ENCODE peak calls at places on chromosomes 12 and 14, in five cellular contexts. One of them, this sample, is unnamed. For H3K4me1, the result is how much of the 10 kb centered on the place peaks cover.

GRCh38 chr12:109131522-109132050 is 15.2 kb downstream of the ACACB start:
- DNase-seq in left ventricle myocardium inferior: peak
- DNase-seq in CD8-positive, alpha-beta T cell: no peak
- DNase-seq in endodermal cell: no peak
- DNase-seq in breast epithelium: no peak
- DNase-seq in this sample: no peak

GRCh38 chr12:117607778-117608177 is 246.4 kb upstream of the NOS1 start:
- DNase-seq in left ventricle myocardium inferior: no peak
- DNase-seq in CD8-positive, alpha-beta T cell: no peak
- DNase-seq in endodermal cell: no peak
- DNase-seq in breast epithelium: no peak
- DNase-seq in this sample: no peak

GRCh38 chr12:131444220-131445164 is 266.4 kb upstream of the SFSWAP start:
- DNase-seq in left ventricle myocardium inferior: no peak
- DNase-seq in CD8-positive, alpha-beta T cell: peak
- DNase-seq in endodermal cell: peak
- DNase-seq in breast epithelium: no peak
- DNase-seq in this sample: no peak

GRCh38 chr12:79046021-79046420 is 181.4 kb downstream of the SYT1 start:
- DNase-seq in left ventricle myocardium inferior: no peak
- DNase-seq in CD8-positive, alpha-beta T cell: no peak
- DNase-seq in endodermal cell: no peak
- DNase-seq in breast epithelium: no peak
- DNase-seq in this sample: no peak

GRCh38 chr12:26732010-26732908 is 100.7 kb downstream of the ITPR2 start:
- DNase-seq in left ventricle myocardium inferior: no peak
- DNase-seq in CD8-positive, alpha-beta T cell: no peak
- DNase-seq in endodermal cell: no peak
- DNase-seq in breast epithelium: no peak
- DNase-seq in this sample: no peak

GRCh38 chr12:71439613-71440392 is at the start of gene LGR5:
- DNase-seq in left ventricle myocardium inferior: peak
- DNase-seq in CD8-positive, alpha-beta T cell: no peak
- DNase-seq in endodermal cell: peak
- DNase-seq in breast epithelium: no peak
- DNase-seq in this sample: no peak

GRCh38 chr12:106720696-106721095 is 53.8 kb upstream of the RIC8B start:
- DNase-seq in left ventricle myocardium inferior: no peak
- DNase-seq in CD8-positive, alpha-beta T cell: no peak
- DNase-seq in endodermal cell: no peak
- DNase-seq in breast epithelium: no peak
- DNase-seq in this sample: no peak

GRCh38 chr14:73795974-73796373 is 55.7 kb upstream of the PTGR2 start:
- DNase-seq in left ventricle myocardium inferior: no peak
- DNase-seq in CD8-positive, alpha-beta T cell: no peak
- DNase-seq in endodermal cell: no peak
- DNase-seq in breast epithelium: no peak
- DNase-seq in this sample: no peak

GRCh38 chr14:93299831-93300230 is 33.0 kb downstream of the BTBD7 start:
- DNase-seq in left ventricle myocardium inferior: no peak
- DNase-seq in CD8-positive, alpha-beta T cell: no peak
- DNase-seq in endodermal cell: no peak
- DNase-seq in breast epithelium: no peak
- DNase-seq in this sample: no peak

GRCh38 chr14:83712730-83713129 is 1817.2 kb upstream of the FLRT2 start:
- DNase-seq in left ventricle myocardium inferior: no peak
- DNase-seq in CD8-positive, alpha-beta T cell: no peak
- DNase-seq in endodermal cell: no peak
- DNase-seq in breast epithelium: no peak
- DNase-seq in this sample: no peak

GRCh38 chr12:128388461-128388921 is 121.5 kb downstream of the TMEM132C start:
- DNase-seq in left ventricle myocardium inferior: peak
- DNase-seq in CD8-positive, alpha-beta T cell: no peak
- DNase-seq in endodermal cell: no peak
- DNase-seq in breast epithelium: no peak
- DNase-seq in this sample: no peak

GRCh38 chr12:162467-163307 is 51.3 kb downstream of the SLC6A12 start:
- DNase-seq in left ventricle myocardium inferior: no peak
- DNase-seq in CD8-positive, alpha-beta T cell: no peak
- DNase-seq in endodermal cell: peak
- DNase-seq in breast epithelium: no peak
- DNase-seq in this sample: no peak

GRCh38 chr14:20801726-20802125 is 918 bp downstream of the RNASE1 start:
- DNase-seq in left ventricle myocardium inferior: peak
- DNase-seq in CD8-positive, alpha-beta T cell: no peak
- DNase-seq in endodermal cell: no peak
- DNase-seq in breast epithelium: peak
- DNase-seq in this sample: no peak

GRCh38 chr14:81231540-81231939 is 10.8 kb upstream of the GTF2A1 start:
- DNase-seq in left ventricle myocardium inferior: no peak
- DNase-seq in CD8-positive, alpha-beta T cell: no peak
- DNase-seq in endodermal cell: no peak
- DNase-seq in breast epithelium: no peak
- DNase-seq in this sample: no peak

GRCh38 chr12:67223225-67223624 is 45.9 kb upstream of the CAND1 start:
- DNase-seq in left ventricle myocardium inferior: no peak
- DNase-seq in CD8-positive, alpha-beta T cell: no peak
- DNase-seq in endodermal cell: no peak
- DNase-seq in breast epithelium: no peak
- DNase-seq in this sample: no peak

GRCh38 chr14:102234331-102235264 is 70.4 kb downstream of the MOK start:
- DNase-seq in left ventricle myocardium inferior: no peak
- DNase-seq in CD8-positive, alpha-beta T cell: no peak
- DNase-seq in endodermal cell: peak
- DNase-seq in breast epithelium: no peak
- DNase-seq in this sample: no peak
- H3K4me3 ChIP-seq in left ventricle myocardium inferior: peak
- H3K4me3 ChIP-seq in CD8-positive, alpha-beta T cell: no peak
- H3K4me3 ChIP-seq in endodermal cell: no peak
- H3K4me3 ChIP-seq in breast epithelium: peak
- H3K4me3 ChIP-seq in this sample: peak

GRCh38 chr12:70251226-70251625 is 8.0 kb downstream of the CNOT2 start:
- DNase-seq in left ventricle myocardium inferior: no peak
- DNase-seq in CD8-positive, alpha-beta T cell: no peak
- DNase-seq in endodermal cell: no peak
- DNase-seq in breast epithelium: no peak
- DNase-seq in this sample: no peak

GRCh38 chr12:70254225-70254624 is 11.0 kb downstream of the CNOT2 start:
- DNase-seq in left ventricle myocardium inferior: no peak
- DNase-seq in CD8-positive, alpha-beta T cell: no peak
- DNase-seq in endodermal cell: no peak
- DNase-seq in breast epithelium: no peak
- DNase-seq in this sample: no peak

GRCh38 chr12:70254846-70255245 is 11.6 kb downstream of the CNOT2 start:
- DNase-seq in left ventricle myocardium inferior: no peak
- DNase-seq in CD8-positive, alpha-beta T cell: no peak
- DNase-seq in endodermal cell: no peak
- DNase-seq in breast epithelium: no peak
- DNase-seq in this sample: no peak

GRCh38 chr12:70255311-70255710 is 12.1 kb downstream of the CNOT2 start:
- DNase-seq in left ventricle myocardium inferior: no peak
- DNase-seq in CD8-positive, alpha-beta T cell: no peak
- DNase-seq in endodermal cell: no peak
- DNase-seq in breast epithelium: no peak
- DNase-seq in this sample: no peak

GRCh38 chr12:70252832-70253231 is 9.6 kb downstream of the CNOT2 start:
- DNase-seq in left ventricle myocardium inferior: no peak
- DNase-seq in CD8-positive, alpha-beta T cell: no peak
- DNase-seq in endodermal cell: no peak
- DNase-seq in breast epithelium: no peak
- DNase-seq in this sample: no peak
- H3K4me1 ChIP-seq in left ventricle myocardium inferior: half or more
- H3K4me1 ChIP-seq in CD8-positive, alpha-beta T cell: half or more
- H3K4me1 ChIP-seq in endodermal cell: under half
- H3K4me1 ChIP-seq in breast epithelium: under half
- H3K4me1 ChIP-seq in this sample: half or more

DNA sequence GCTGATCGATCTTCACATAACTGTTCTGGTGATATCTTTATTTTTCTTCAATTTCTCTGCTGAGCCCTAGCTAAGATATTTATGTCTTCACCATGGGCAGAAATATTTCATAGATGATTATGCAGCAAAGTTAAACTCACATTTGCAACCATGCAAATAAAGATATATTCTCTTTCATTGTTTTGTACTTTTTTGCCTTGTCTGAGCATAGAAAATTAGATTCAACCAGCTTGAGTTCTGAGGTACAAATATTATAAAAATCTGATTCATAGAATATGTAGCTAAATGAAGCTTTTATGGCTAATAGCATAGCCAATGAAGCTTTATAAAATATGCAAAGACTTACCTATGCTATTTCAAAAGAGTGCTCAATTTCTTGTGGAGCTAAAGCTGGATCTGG is at the start of gene TAS2R13:
- DNase-seq in left ventricle myocardium inferior: no peak
- DNase-seq in CD8-positive, alpha-beta T cell: no peak
- DNase-seq in endodermal cell: no peak
- DNase-seq in breast epithelium: no peak
- DNase-seq in this sample: no peak
- H3K4me3 ChIP-seq in left ventricle myocardium inferior: no peak
- H3K4me3 ChIP-seq in CD8-positive, alpha-beta T cell: no peak
- H3K4me3 ChIP-seq in endodermal cell: no peak
- H3K4me3 ChIP-seq in breast epithelium: no peak
- H3K4me3 ChIP-seq in this sample: no peak

GRCh38 chr12:111728795-111729194 is 37.9 kb upstream of the ALDH2 start:
- DNase-seq in left ventricle myocardium inferior: no peak
- DNase-seq in CD8-positive, alpha-beta T cell: no peak
- DNase-seq in endodermal cell: no peak
- DNase-seq in breast epithelium: no peak
- DNase-seq in this sample: no peak
- H3K4me1 ChIP-seq in left ventricle myocardium inferior: under half
- H3K4me1 ChIP-seq in CD8-positive, alpha-beta T cell: under half
- H3K4me1 ChIP-seq in endodermal cell: under half
- H3K4me1 ChIP-seq in breast epithelium: under half
- H3K4me1 ChIP-seq in this sample: under half

DNA sequence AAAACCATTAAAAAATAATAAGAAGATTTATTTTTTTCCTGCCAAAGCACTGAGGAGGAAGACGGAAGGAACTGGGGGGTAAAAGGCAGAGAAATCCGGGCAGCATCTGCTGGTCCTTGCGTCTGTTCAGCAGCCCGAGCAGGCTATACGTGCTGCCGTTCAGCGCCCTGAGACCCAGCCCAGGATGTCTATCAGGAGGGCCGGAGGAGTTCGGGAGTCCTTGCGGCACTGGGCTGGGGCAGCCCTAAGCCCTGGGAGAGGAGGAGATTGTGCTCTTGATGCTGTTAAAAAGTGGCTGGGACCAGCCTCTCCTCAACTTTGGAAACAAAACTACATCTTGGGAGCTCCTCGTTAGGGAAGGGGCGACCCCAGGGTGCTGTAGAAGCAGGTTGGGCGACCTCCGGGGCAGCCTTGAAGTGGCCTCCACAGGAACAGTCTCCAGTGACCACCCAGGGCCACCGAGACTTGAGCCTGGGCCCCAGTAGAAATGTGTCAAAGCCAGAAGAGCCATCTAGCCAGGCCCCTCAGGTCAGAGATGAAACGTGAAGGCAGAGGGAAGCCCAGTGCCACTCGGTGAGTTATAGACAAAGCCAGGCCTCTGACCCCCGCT is 14.3 kb downstream of the PGF start:
- DNase-seq in left ventricle myocardium inferior: no peak
- DNase-seq in CD8-positive, alpha-beta T cell: no peak
- DNase-seq in endodermal cell: no peak
- DNase-seq in breast epithelium: no peak
- DNase-seq in this sample: no peak
- H3K4me3 ChIP-seq in left ventricle myocardium inferior: no peak
- H3K4me3 ChIP-seq in CD8-positive, alpha-beta T cell: peak
- H3K4me3 ChIP-seq in endodermal cell: no peak
- H3K4me3 ChIP-seq in breast epithelium: no peak
- H3K4me3 ChIP-seq in this sample: no peak

GRCh38 chr12:57864382-57864781 is 17.9 kb upstream of the CTDSP2 start:
- DNase-seq in left ventricle myocardium inferior: no peak
- DNase-seq in CD8-positive, alpha-beta T cell: no peak
- DNase-seq in endodermal cell: peak
- DNase-seq in breast epithelium: peak
- DNase-seq in this sample: no peak

GRCh38 chr12:57866308-57867019 is 19.9 kb upstream of the CTDSP2 start:
- DNase-seq in left ventricle myocardium inferior: no peak
- DNase-seq in CD8-positive, alpha-beta T cell: no peak
- DNase-seq in endodermal cell: no peak
- DNase-seq in breast epithelium: no peak
- DNase-seq in this sample: no peak

GRCh38 chr12:57861967-57862366 is 15.4 kb upstream of the CTDSP2 start:
- DNase-seq in left ventricle myocardium inferior: no peak
- DNase-seq in CD8-positive, alpha-beta T cell: no peak
- DNase-seq in endodermal cell: peak
- DNase-seq in breast epithelium: no peak
- DNase-seq in this sample: no peak

GRCh38 chr12:57863676-57864075 is 17.1 kb upstream of the CTDSP2 start:
- DNase-seq in left ventricle myocardium inferior: no peak
- DNase-seq in CD8-positive, alpha-beta T cell: no peak
- DNase-seq in endodermal cell: no peak
- DNase-seq in breast epithelium: no peak
- DNase-seq in this sample: no peak

DNA sequence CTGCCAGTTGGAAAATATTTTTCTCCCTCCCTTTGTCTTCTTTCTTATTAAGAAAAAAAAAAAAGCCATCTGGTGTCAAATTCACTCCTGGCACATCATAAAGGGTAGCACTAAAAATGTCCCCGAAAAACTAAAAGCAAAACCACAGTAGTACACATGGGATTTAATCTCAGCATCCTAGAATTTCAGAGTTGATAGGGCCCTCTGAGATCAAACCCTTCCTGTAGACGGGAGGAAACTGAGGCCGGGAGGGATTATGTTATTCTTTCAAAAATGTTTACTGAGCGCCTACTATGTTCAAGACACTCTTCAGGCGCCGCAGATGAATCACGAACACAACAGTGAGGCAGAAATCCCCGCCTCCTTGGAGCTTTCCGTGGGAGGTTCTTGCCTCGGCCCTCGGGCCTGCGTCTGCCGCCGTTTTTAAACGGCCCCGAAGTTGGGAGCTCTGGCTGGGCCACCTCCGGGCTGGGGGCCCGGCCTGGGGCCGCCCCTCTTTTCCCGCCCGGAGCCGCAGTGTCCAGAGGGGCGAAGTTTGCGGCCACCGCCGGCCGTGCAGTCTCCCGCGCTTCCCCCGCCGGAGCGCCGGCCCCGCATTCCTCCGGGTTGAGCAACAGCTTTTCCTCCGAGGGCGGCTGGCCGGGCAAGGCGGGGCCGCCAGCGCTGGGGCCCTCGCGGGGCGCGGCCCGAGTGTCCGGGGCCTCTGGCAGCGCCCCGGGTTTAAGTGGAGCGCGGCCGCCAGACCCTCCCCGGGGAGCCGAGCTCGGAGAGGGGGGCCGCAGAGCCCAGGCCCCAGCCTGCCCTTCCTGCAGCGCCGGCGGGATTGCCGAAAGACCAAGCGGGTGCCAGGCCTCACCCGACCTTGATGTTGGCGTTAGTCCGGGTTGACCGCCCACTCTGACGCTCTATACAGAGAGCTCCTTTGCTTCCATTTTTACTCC is 18.6 kb upstream of the CTDSP2 start:
- DNase-seq in left ventricle myocardium inferior: peak
- DNase-seq in CD8-positive, alpha-beta T cell: peak
- DNase-seq in endodermal cell: peak
- DNase-seq in breast epithelium: peak
- DNase-seq in this sample: peak
- H3K4me1 ChIP-seq in left ventricle myocardium inferior: under half
- H3K4me1 ChIP-seq in CD8-positive, alpha-beta T cell: under half
- H3K4me1 ChIP-seq in endodermal cell: under half
- H3K4me1 ChIP-seq in breast epithelium: under half
- H3K4me1 ChIP-seq in this sample: under half

GRCh38 chr12:65187665-65188064 is 18.3 kb downstream of the LEMD3 start:
- DNase-seq in left ventricle myocardium inferior: no peak
- DNase-seq in CD8-positive, alpha-beta T cell: no peak
- DNase-seq in endodermal cell: no peak
- DNase-seq in breast epithelium: no peak
- DNase-seq in this sample: no peak
- H3K4me3 ChIP-seq in left ventricle myocardium inferior: no peak
- H3K4me3 ChIP-seq in CD8-positive, alpha-beta T cell: no peak
- H3K4me3 ChIP-seq in endodermal cell: peak
- H3K4me3 ChIP-seq in breast epithelium: no peak
- H3K4me3 ChIP-seq in this sample: no peak

This sample was measured in thoracic aorta.